ENCODE peak calls at places on chromosomes 2 and 18, in four cellular contexts. X, Q, E and O are unnamed samples.

GRCh38 chr2:113133696-113134558 is 6.5 kb downstream of the IL1RN start:
- DNase-seq in X (no peak), E (no peak), Q (no peak), O (no peak)

GRCh38 chr2:6827516-6828298 is 38.0 kb downstream of the CMPK2 start:
- DNase-seq in E (no peak), Q (no peak), X (no peak), O (no peak)

GRCh38 chr2:197001921-197002320 is 75.4 kb upstream of the PGAP1 start:
- DNase-seq in Q (no peak), X (no peak), E (no peak), O (no peak)

GRCh38 chr2:68853035-68853434 is 18.2 kb downstream of the BMP10 start:
- DNase-seq in X (no peak), Q (no peak), E (no peak), O (no peak)

GRCh38 chr18:66621816-66622576 is 18.1 kb upstream of the CDH19 start:
- DNase-seq in Q (no peak), X (no peak), E (no peak), O (no peak)

GRCh38 chr2:235550946-235551345 is 57.1 kb downstream of the AGAP1 start:
- DNase-seq in E (no peak), X (no peak), Q (no peak), O (no peak)

GRCh38 chr2:128607981-128608506 is 289.4 kb upstream of the HS6ST1 start:
- DNase-seq in E (no peak), X (no peak), Q (no peak), O (no peak)

GRCh38 chr2:239267411-239267941 is 133.3 kb downstream of the HDAC4 start:
- DNase-seq in Q (no peak), X (no peak), E (peak), O (no peak)

GRCh38 chr2:65456074-65456473 is 23.7 kb upstream of the SPRED2 start:
- DNase-seq in X (no peak), Q (no peak), E (no peak), O (no peak)

GRCh38 chr2:8548065-8548870 is 133.6 kb upstream of the ID2 start:
- DNase-seq in Q (no peak), E (peak), X (peak), O (no peak)

GRCh38 chr18:31041346-31042067 is 1.0 kb downstream of the DSC3 start:
- DNase-seq in E (no peak), X (peak), Q (no peak), O (no peak)

GRCh38 chr2:29033172-29033571 is 41.2 kb downstream of the PCARE start:
- DNase-seq in E (no peak), Q (no peak), X (no peak), O (no peak)

GRCh38 chr2:194602750-194603149 is 1054.3 kb upstream of the SLC39A10 start:
- DNase-seq in X (no peak), Q (no peak), E (no peak), O (no peak)

GRCh38 chr2:121570036-121570664 is 39.5 kb downstream of the RNU4ATAC start:
- DNase-seq in Q (no peak), X (no peak), E (no peak), O (no peak)

GRCh38 chr2:108409768-108410167 is 32.0 kb downstream of the SULT1C4 start:
- DNase-seq in E (no peak), X (no peak), Q (peak), O (no peak)

GRCh38 chr2:106789185-106789584 is 96.8 kb downstream of the ST6GAL2 start:
- DNase-seq in X (no peak), E (no peak), Q (no peak), O (no peak)

GRCh38 chr2:11495844-11496271 is 29.9 kb upstream of the E2F6 start:
- DNase-seq in X (peak), Q (no peak), E (peak), O (no peak)

GRCh38 chr2:11377915-11378649 is 33.6 kb upstream of the ROCK2 start:
- DNase-seq in E (peak), Q (no peak), X (no peak), O (no peak)

GRCh38 chr2:19158899-19159298 is 199.5 kb downstream of the OSR1 start:
- DNase-seq in X (no peak), E (no peak), Q (no peak), O (no peak)

GRCh38 chr18:10020176-10020575 is 106.4 kb downstream of the VAPA start:
- DNase-seq in X (no peak), Q (no peak), E (no peak), O (no peak)

GRCh38 chr2:69785358-69785757 is 43.4 kb downstream of the ANXA4 start:
- DNase-seq in X (no peak), Q (no peak), E (no peak), O (no peak)

GRCh38 chr2:28436525-28437051 is 43.9 kb downstream of the FOSL2 start:
- DNase-seq in Q (no peak), E (no peak), X (no peak), O (no peak)

GRCh38 chr2:121790276-121790956 is 35.0 kb downstream of the TSN start:
- DNase-seq in X (no peak), Q (peak), E (no peak), O (peak)

GRCh38 chr2:176085861-176086771 is 2.4 kb upstream of the EVX2 start:
- DNase-seq in E (no peak), Q (no peak), X (peak), O (no peak)

GRCh38 chr2:230737791-230738226 is 25.2 kb downstream of the CAB39 start:
- DNase-seq in E (no peak), X (no peak), Q (no peak), O (no peak)

GRCh38 chr2:54724560-54725342 is 1.3 kb downstream of the EML6 start:
- DNase-seq in E (no peak), Q (no peak), X (peak), O (no peak)

DNA sequence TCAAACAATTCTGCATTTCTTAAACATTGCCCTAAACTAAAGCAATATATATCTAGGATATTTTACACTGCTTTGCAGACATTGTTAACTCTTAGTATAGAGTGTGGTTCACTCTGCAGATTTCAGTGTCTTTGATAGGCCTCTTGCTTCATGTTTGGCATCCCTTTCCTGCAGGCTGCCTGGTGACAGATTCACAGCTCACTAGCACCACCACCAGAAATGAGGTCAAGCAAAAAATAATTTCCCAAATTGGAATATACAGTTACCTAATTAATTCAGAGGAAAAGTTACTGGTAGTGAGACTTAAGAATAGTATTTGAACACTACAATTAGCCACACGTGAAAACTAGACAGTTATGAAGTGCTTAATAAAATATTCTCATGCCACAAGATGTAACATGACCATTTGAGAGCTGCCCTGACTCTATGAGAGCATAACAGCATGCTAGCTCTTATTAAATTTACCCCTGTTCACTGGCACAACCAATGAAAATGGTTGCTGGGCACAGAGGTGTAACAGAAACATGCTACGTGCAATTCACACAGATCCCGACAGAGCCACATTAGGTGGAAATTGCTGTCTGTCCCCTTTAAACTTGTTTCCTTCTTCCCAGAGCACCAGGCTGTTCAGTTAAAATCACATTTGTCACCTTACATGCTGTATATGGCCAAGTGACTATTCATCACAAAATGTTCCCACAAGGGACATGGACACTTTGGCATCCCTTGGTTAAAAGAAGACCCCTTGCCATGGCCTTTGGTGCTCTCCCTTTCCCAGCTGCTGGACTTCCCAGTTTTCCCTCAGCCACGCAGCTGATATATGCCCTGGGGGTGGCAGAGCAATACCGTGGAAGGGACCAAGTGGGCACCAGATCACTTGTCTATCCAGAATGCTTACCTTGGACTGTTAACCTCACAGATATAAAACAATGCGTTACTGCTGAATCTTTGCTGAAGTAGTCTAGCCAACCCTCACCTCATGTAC is 35.7 kb downstream of the PAIP2B start:
- DNase-seq in Q (no peak), X (peak), E (no peak), O (no peak)
- TF ChIP-seq CTCF in Q (peak), X (peak), E (no peak), O (peak)

DNA sequence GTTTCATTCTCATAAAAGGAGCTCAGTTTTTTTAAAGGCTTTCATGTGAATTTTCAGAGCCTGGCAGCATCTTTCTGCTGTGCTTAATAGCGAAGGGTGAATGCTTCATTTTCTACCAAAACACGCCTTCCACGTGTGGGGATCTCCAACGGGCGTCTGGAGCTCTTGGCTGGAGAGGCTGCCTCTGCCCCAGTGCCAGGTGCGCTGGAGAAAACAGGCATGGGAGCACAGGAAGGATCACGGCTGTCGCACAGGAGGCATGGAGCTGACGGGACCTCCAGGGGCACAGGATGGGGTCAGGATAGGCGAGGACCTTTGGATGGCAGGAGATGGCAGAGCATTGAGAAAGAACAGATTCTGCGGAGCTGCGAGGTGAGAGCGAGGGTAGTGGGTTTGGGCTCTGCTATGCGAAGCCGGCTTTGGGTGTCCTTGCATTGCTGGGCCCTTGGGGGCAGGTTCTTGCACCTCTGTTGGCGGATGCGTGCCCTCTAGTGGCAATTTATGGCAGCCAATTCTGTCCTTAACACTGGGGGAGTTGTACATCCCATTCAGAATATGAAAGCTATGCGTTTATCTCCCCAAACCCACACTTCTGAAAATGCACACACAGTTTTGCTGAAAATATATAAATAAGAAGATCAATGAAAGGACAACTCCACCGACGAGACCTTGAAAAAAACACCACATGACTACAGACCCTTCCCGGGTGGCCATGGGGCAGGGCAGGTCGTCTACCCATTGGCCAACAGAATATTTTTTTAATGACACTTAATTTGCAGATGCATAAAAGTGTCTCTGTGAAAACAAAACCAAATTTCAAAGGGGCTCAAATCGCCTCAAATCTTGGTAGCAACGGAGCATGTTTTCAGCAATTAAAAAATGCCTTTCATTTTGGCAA is 90.4 kb upstream of the SLC35G4 start:
- DNase-seq in E (no peak), X (peak), Q (no peak), O (no peak)
- TF ChIP-seq CTCF in E (no peak), X (peak), Q (peak), O (peak)

GRCh38 chr18:676747-677544 is 19.5 kb downstream of the TYMS start:
- DNase-seq in E (no peak), X (no peak), Q (no peak), O (no peak)

GRCh38 chr18:677951-678363 is 20.5 kb downstream of the TYMS start:
- DNase-seq in Q (no peak), X (no peak), E (no peak), O (no peak)

GRCh38 chr18:673769-674168 is 16.3 kb downstream of the TYMS start:
- DNase-seq in X (no peak), E (no peak), Q (no peak), O (no peak)

GRCh38 chr18:675307-675706 is 17.9 kb downstream of the TYMS start:
- DNase-seq in X (no peak), E (no peak), Q (no peak), O (no peak)

GRCh38 chr18:676069-676468 is 18.6 kb downstream of the TYMS start:
- DNase-seq in E (no peak), Q (no peak), X (no peak), O (no peak)
- TF ChIP-seq CTCF in E (no peak), Q (no peak), X (no peak), O (no peak)

DNA sequence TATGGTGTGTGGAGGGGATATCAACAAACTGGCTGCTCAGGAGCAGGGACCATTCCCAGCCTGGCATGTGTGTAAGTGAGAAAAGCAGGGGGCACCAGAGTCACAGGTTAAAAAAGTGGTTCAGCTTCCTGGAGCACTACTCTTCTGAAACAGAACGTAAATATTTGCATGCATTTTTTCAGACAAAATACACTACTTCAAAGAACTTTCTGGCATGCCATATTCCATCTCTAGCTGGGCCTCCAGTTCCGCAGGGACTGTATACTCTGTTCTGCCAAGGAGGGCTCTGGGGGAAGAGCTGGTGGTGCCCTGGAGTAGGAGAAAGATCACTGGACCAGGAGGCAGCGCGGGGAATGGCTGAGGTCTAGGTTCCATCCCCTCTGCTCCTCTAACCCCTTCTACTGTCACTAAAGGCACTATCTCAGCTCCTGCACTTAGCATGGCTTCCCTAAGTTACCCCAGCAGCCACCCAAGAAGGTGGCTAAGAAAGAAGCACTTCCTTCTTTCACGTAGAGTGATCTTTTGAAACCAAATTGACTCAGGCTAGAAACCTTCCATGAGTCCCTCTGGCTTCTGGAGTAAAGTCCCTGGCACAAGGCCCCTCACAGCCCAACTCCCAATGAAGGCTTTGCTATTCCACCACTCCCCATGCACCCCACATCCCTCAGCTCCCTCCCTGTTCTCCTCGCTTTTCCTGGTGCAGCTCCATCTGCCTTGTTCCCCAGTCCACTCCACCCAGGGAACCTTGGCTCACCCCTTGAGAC is 57.6 kb upstream of the CABLES1 start:
- DNase-seq in X (peak), Q (no peak), E (no peak), O (no peak)
- TF ChIP-seq CTCF in X (peak), Q (peak), E (no peak), O (no peak)

GRCh38 chr18:74040008-74040407 is 107.6 kb downstream of the FBXO15 start:
- DNase-seq in X (no peak), E (no peak), Q (no peak), O (no peak)

GRCh38 chr18:74040459-74041332 is 106.9 kb downstream of the FBXO15 start:
- DNase-seq in E (no peak), Q (no peak), X (peak), O (no peak)
- TF ChIP-seq CTCF in E (no peak), Q (peak), X (peak), O (peak)